ENCODE peak calls at places on chromosomes 6 and 20, in six cellular contexts. W is HCT116, U is PC-9, C is K562, R is IMR-90, H is astrocyte. V is an unnamed sample.

GRCh38 chr6:168060521-168060931 is 18.5 kb downstream of the FRMD1 start:
- DNase-seq in H (peak), W (no peak), R (peak), C (peak), U (no peak), V (peak)

GRCh38 chr6:137286926-137287325 is 67.7 kb upstream of the IFNGR1 start:
- DNase-seq in H (no peak), C (no peak), U (no peak), R (peak), W (no peak), V (no peak)

GRCh38 chr6:109834595-109835437 is 143.3 kb upstream of the GPR6 start:
- DNase-seq in C (no peak), U (no peak), W (no peak), H (no peak), R (no peak), V (no peak)

GRCh38 chr6:106098383-106099234 is 12.5 kb downstream of the PRDM1 start:
- DNase-seq in H (peak), C (peak), U (peak), R (peak), W (peak), V (no peak)

GRCh38 chr6:73024598-73024997 is 200.7 kb downstream of the KHDC1L start:
- DNase-seq in C (no peak), H (no peak), R (no peak), U (no peak), W (no peak), V (no peak)

GRCh38 chr20:6519556-6519955 is 247.9 kb upstream of the BMP2 start:
- DNase-seq in W (no peak), U (no peak), C (no peak), R (peak), H (peak), V (no peak)

GRCh38 chr20:33689973-33690372 is 3.8 kb upstream of the E2F1 start:
- DNase-seq in C (peak), R (peak), W (no peak), H (peak), U (peak), V (peak)

GRCh38 chr6:34015576-34015975 is 130.3 kb downstream of the GRM4 start:
- DNase-seq in U (no peak), R (no peak), W (no peak), C (no peak), H (peak), V (peak)

GRCh38 chr6:26272171-26272631 is 92.8 kb upstream of the BTN3A2 start:
- DNase-seq in U (no peak), W (no peak), R (no peak), H (no peak), C (no peak), V (peak)

GRCh38 chr20:50464026-50464724 is 46.0 kb upstream of the PTPN1 start:
- DNase-seq in C (peak), H (no peak), W (no peak), U (peak), R (peak), V (peak)

GRCh38 chr6:135054238-135054574 is 416 bp downstream of the HBS1L start:
- DNase-seq in U (no peak), H (no peak), R (peak), W (no peak), C (peak), V (no peak)

GRCh38 chr20:36017034-36017951 is 48.9 kb downstream of the CNBD2 start:
- DNase-seq in W (no peak), C (no peak), H (peak), U (peak), R (peak), V (no peak)

GRCh38 chr6:41442800-41443501 is 103.2 kb upstream of the FOXP4 start:
- DNase-seq in C (peak), R (peak), W (no peak), H (peak), U (no peak), V (peak)

GRCh38 chr20:63896136-63896890 is 1.4 kb downstream of the DNAJC5 start:
- DNase-seq in U (peak), H (peak), C (peak), R (peak), W (no peak), V (peak)

GRCh38 chr6:27161946-27162603 is 85.4 kb upstream of the PRSS16 start:
- DNase-seq in H (peak), C (peak), U (peak), R (peak), W (peak), V (peak)

GRCh38 chr6:37103169-37104039 is 66.5 kb upstream of the PIM1 start:
- DNase-seq in W (no peak), R (no peak), H (no peak), C (peak), U (peak), V (peak)

GRCh38 chr6:163485388-163485851 is 70.9 kb downstream of the QKI start:
- DNase-seq in W (no peak), H (no peak), U (no peak), R (peak), C (peak), V (no peak)

GRCh38 chr6:13194852-13195251 is 133.5 kb downstream of the TBC1D7 start:
- DNase-seq in C (peak), W (peak), H (peak), R (peak), U (no peak), V (peak)

GRCh38 chr6:39426057-39426592 is 103.6 kb upstream of the KCNK16 start:
- DNase-seq in H (peak), W (no peak), U (peak), C (no peak), R (peak), V (peak)

GRCh38 chr20:44056010-44056698 is 130.8 kb downstream of the JPH2 start:
- DNase-seq in H (no peak), C (no peak), R (no peak), W (no peak), U (no peak), V (peak)

GRCh38 chr6:169854083-169854725 is 102.8 kb downstream of the ERMARD start:
- DNase-seq in R (no peak), C (no peak), H (no peak), W (no peak), U (no peak), V (peak)

GRCh38 chr6:126773122-126773805 is 345.2 kb upstream of the RSPO3 start:
- DNase-seq in H (peak), C (no peak), W (no peak), U (no peak), R (no peak), V (no peak)

GRCh38 chr6:149190228-149190831 is 127.2 kb upstream of the TAB2 start:
- DNase-seq in W (no peak), U (no peak), C (no peak), R (peak), H (peak), V (no peak)

GRCh38 chr6:75266716-75267291 is 17.8 kb downstream of the TMEM30A start:
- DNase-seq in C (no peak), R (peak), H (no peak), U (peak), W (no peak), V (peak)

GRCh38 chr20:62066983-62067433 is 1.3 kb upstream of the TAF4 start:
- DNase-seq in R (no peak), C (peak), H (no peak), W (no peak), U (no peak), V (peak)

GRCh38 chr6:83853178-83853967 is at the start of gene RIPPLY2:
- DNase-seq in W (no peak), U (no peak), C (no peak), H (peak), R (peak), V (peak)

GRCh38 chr6:96015791-96016776 is at the start of gene FUT9:
- DNase-seq in C (no peak), R (no peak), W (no peak), H (peak), U (peak), V (no peak)

GRCh38 chr6:13711384-13711725 is 280 bp downstream of the RANBP9 start:
- DNase-seq in R (no peak), W (no peak), H (peak), C (no peak), U (no peak), V (no peak)

GRCh38 chr6:108739496-108740330 is 108.5 kb upstream of the ARMC2 start:
- DNase-seq in W (no peak), U (peak), C (no peak), H (peak), R (no peak), V (no peak)

GRCh38 chr6:29755295-29755871 is 32.1 kb downstream of the HLA-F start:
- DNase-seq in U (no peak), C (no peak), W (no peak), R (no peak), H (no peak), V (no peak)

GRCh38 chr6:46898011-46898410 is 23.7 kb downstream of the ADGRF5 start:
- DNase-seq in H (peak), U (no peak), W (no peak), C (no peak), R (no peak), V (no peak)

GRCh38 chr6:79570802-79571367 is 33.7 kb upstream of the LCA5 start:
- DNase-seq in R (peak), U (no peak), W (no peak), C (peak), H (no peak), V (no peak)

GRCh38 chr6:10970731-10971130 is 73.4 kb downstream of the ELOVL2 start:
- DNase-seq in H (no peak), R (no peak), C (no peak), U (no peak), W (no peak), V (no peak)

GRCh38 chr20:53346266-53346665 is 247.4 kb downstream of the ZNF217 start:
- DNase-seq in R (no peak), H (peak), C (no peak), U (no peak), W (no peak), V (no peak)

GRCh38 chr6:53257001-53257400 is 91.7 kb downstream of the ELOVL5 start:
- DNase-seq in R (no peak), W (no peak), U (no peak), H (no peak), C (no peak), V (no peak)

GRCh38 chr6:66435321-66435720 is 728.3 kb upstream of the EYS start:
- DNase-seq in C (no peak), W (no peak), H (no peak), U (no peak), R (no peak), V (no peak)

GRCh38 chr6:24932832-24933231 is 2.9 kb downstream of the RIPOR2 start:
- DNase-seq in C (no peak), H (peak), R (no peak), U (no peak), W (no peak), V (no peak)

GRCh38 chr6:39821014-39821738 is 29.0 kb downstream of the DAAM2 start:
- DNase-seq in R (no peak), W (no peak), H (no peak), C (no peak), U (no peak), V (peak)

GRCh38 chr20:33835773-33836172 is 24.6 kb downstream of the CHMP4B start:
- DNase-seq in R (no peak), W (no peak), H (no peak), C (no peak), U (no peak), V (no peak)

GRCh38 chr20:36270744-36271638 is 34.7 kb downstream of the AAR2 start:
- DNase-seq in C (no peak), H (no peak), U (no peak), R (no peak), W (no peak), V (peak)

DNA sequence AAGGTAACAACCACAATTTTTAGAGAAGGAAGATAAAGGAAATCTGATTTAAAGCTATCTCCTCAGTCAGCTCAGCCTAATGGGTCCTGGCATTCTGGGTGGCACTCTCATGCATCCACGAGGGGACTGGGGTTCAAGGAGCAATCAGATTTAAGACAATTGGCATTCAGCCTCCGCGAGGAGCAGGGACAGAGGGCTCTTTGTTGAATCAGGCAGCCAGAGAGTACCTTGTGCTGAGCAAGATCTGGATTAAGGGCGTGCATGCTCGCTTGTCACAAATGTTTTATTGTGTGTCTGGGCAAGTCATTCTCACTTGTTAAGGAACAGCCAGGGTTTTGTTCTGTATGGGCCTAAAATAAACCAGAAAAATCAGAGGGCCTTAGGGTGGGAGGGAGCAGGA is 475.3 kb upstream of the NRSN1 start:
- DNase-seq in W (no peak), H (no peak), U (no peak), C (no peak), R (no peak), V (peak)
- H3K27ac ChIP-seq in W (no peak), H (no peak), U (no peak), C (no peak), R (no peak), V (no peak)

DNA sequence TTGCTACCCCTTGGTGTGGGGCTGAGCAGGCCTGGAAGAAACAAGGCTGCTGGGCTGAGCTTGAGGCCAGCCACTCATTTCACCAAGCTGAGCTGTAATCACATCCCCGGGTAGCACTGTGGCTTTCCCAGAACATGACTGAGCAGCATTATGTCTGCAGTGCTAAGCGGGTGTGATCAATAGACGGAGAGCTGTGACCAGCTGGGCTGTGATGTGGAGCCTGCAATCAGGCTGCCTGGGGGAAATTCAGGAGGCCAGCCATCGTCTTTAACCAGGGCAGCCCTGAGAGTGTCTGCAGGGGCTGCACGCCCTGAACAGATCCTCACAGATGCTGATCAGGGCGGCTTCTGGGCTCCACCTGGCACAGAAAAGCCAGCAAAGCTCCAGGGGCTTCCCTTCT is 166.0 kb downstream of the NRN1 start:
- DNase-seq in H (no peak), W (no peak), C (no peak), R (no peak), U (no peak), V (no peak)
- H3K4me2 ChIP-seq in H (no peak), W (no peak), C (no peak), R (no peak), U (no peak), V (no peak)

GRCh38 chr6:146790561-146791091 is 191.9 kb downstream of the ADGB start:
- DNase-seq in C (no peak), H (no peak), W (no peak), U (peak), R (no peak), V (no peak)

GRCh38 chr6:146788115-146788514 is 189.3 kb downstream of the ADGB start:
- DNase-seq in C (no peak), R (no peak), U (no peak), W (no peak), H (no peak), V (no peak)

GRCh38 chr6:146781836-146782235 is 183.1 kb downstream of the ADGB start:
- DNase-seq in W (no peak), H (no peak), C (no peak), U (no peak), R (no peak), V (no peak)

DNA sequence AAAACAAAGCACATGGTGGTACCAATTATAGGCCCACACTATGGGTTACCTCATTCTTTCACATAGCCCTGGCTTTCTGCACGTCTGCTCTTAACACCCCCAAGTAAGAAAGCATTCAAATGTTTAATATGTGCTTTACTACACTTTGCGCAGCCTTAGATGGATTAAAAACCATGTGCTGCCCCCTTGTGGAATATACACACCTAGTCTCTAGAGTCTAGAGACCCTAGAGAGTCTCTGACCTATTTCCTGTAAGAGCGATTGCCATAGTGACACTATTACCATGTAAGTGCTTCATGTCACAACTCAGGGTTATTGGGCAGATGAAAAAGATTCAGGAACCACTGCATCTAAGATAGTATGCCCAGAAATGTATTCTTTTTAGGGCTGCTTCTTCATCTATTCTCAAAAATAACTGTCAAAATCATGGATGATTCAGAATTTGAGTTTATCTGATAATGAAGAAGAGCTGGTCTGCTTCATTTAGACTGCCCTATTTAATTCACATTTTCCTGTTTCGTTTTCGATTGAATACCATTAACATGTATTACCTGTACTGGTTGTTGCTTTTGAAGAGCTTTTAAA is 186.3 kb downstream of the ADGB start:
- DNase-seq in W (peak), C (peak), H (peak), R (peak), U (no peak), V (no peak)
- H2AFZ ChIP-seq in W (peak), C (peak), H (no peak), R (no peak), U (no peak), V (peak)

GRCh38 chr20:16821211-16822089 is 73.3 kb downstream of the OTOR start:
- DNase-seq in R (peak), W (peak), C (peak), U (peak), H (peak), V (no peak)
- H3K27ac ChIP-seq in R (no peak), W (no peak), C (no peak), U (no peak), H (no peak), V (no peak)

GRCh38 chr20:47088339-47088738 is 193.7 kb downstream of the EYA2 start:
- DNase-seq in R (no peak), C (peak), H (no peak), W (no peak), U (no peak), V (no peak)
- H3K4me2 ChIP-seq in R (no peak), C (no peak), H (no peak), W (no peak), U (no peak), V (no peak)

DNA sequence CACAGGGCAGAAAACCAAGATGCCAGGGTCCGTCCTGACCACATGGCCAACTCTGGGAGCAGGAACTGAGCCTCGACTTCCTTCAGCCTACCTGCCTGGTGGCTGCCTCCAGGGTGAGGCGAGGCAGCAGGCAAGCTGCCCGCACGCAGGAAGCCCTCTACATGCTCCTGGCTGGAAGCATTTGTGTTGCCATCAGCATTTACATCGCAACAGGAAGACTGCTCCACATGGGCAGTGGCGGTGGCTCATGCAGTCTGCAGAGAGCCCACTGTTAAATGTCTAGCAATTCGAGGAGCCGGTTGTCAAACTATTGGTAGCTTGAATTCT is 233.8 kb downstream of the SYNDIG1 start:
- DNase-seq in U (no peak), R (no peak), W (no peak), C (no peak), H (no peak), V (no peak)
- H2AFZ ChIP-seq in U (no peak), R (no peak), W (no peak), C (no peak), H (no peak), V (no peak)

GRCh38 chr6:139114741-139115140 is 20.1 kb upstream of the HECA start:
- DNase-seq in U (no peak), H (no peak), W (no peak), R (no peak), C (no peak), V (no peak)
- H3K27ac ChIP-seq in U (no peak), H (no peak), W (no peak), R (no peak), C (no peak), V (no peak)

DNA sequence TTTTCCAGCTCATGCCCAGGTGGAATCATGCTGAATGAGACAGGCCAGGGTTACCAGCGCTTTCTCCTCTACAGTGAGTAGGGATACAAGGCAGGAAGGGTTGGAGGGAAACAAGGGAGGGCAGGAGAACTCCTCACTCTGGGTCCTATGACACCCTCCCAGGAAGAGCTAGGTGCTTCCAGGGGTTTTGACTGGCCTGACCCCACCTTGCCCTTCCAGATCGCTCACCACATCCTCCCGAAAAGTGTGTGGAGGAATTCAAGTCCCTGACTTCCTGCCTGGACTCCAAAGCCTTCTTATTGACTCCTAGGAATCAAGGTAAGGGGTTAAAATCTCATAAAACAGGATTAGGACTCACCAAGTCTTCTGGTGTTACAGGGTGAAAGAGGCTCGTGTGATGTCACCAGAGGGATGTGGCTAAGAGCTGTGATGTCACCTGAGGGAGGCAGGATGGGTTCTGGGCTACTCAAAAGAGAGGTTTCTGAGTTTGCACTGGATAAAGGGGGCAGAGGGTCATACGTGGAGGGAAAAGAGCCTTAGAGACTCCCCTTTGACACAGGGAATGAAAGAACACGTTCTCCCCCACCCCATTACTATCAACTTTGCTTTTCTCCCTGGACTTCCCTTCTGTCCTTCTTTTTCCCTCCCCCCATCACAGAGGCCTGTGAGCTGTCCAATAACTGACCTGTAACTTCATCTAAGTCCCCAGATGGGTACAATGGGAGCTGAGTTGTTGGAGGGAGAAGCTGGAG is 1.9 kb downstream of the APOM start:
- DNase-seq in H (no peak), R (no peak), W (no peak), C (no peak), U (no peak), V (no peak)
- H3K4me2 ChIP-seq in H (peak), R (no peak), W (no peak), C (peak), U (peak), V (no peak)